ENCODE peak calls at places on chromosomes 5 and 9, in six cellular contexts. L is left ventricle myocardium inferior, U is iPS DF 6.9, N is right cardiac atrium, S is mucosa of descending colon, F is cardiac fibroblast. W is an unnamed sample.

GRCh38 chr5:103934303-103934702 is 371.7 kb upstream of the NUDT12 start:
- DNase-seq in L (no peak), F (no peak), S (no peak), U (no peak), N (no peak), W (no peak)

GRCh38 chr9:29043070-29043469 is 1469.8 kb upstream of the C9orf72 start:
- DNase-seq in S (no peak), F (no peak), U (no peak), L (no peak), N (no peak), W (no peak)

GRCh38 chr9:131776036-131776435 is 36.2 kb upstream of the RAPGEF1 start:
- DNase-seq in S (no peak), F (no peak), L (no peak), N (no peak), U (no peak), W (no peak)

GRCh38 chr9:93586290-93587057 is 10.1 kb downstream of the PHF2 start:
- DNase-seq in S (peak; percentile 40), U (no peak), L (peak; percentile 48), F (no peak), N (no peak), W (no peak)

GRCh38 chr5:80071510-80072021 is 36.4 kb downstream of the THBS4 start:
- DNase-seq in U (no peak), L (no peak), N (no peak), F (no peak), S (no peak), W (no peak)

GRCh38 chr5:137604348-137605095 is 105.4 kb upstream of the SPOCK1 start:
- DNase-seq in U (no peak), S (no peak), F (no peak), L (no peak), N (no peak), W (no peak)

GRCh38 chr9:107039546-107039945 is 176.6 kb downstream of the ZNF462 start:
- DNase-seq in L (no peak), S (no peak), U (no peak), F (peak; percentile 61), N (no peak), W (no peak)

GRCh38 chr5:180784497-180785097 is 18.0 kb downstream of the MGAT1 start:
- DNase-seq in S (no peak), L (peak; percentile 78), F (peak; percentile 92), U (no peak), N (peak; percentile 90), W (peak; percentile 87)

GRCh38 chr5:36569456-36569855 is 37.0 kb upstream of the SLC1A3 start:
- DNase-seq in F (peak; percentile 59), S (no peak), L (peak; percentile 37), N (peak; percentile 76), U (no peak), W (no peak)

GRCh38 chr9:103277240-103277639 is 282.1 kb downstream of the CYLC2 start:
- DNase-seq in F (no peak), S (no peak), N (no peak), U (no peak), L (no peak), W (no peak)

GRCh38 chr5:133334796-133335639 is 277.3 kb downstream of the FSTL4 start:
- DNase-seq in F (no peak), U (no peak), N (no peak), L (no peak), S (peak; percentile 31), W (no peak)

GRCh38 chr5:74839228-74839627 is 27.0 kb downstream of the FAM169A start:
- DNase-seq in S (no peak), L (no peak), N (no peak), F (no peak), U (no peak), W (no peak)

GRCh38 chr5:74864823-74865222 is 1.4 kb downstream of the FAM169A start:
- DNase-seq in U (no peak), F (peak; percentile 8), L (no peak), N (no peak), S (no peak), W (no peak)

GRCh38 chr5:73596705-73597328 is 29.2 kb upstream of the ARHGEF28 start:
- DNase-seq in N (no peak), U (peak; percentile 50), S (no peak), L (no peak), F (peak; percentile 46), W (no peak)

GRCh38 chr5:179166171-179166885 is 106.2 kb downstream of the ZNF354C start:
- DNase-seq in F (no peak), S (no peak), N (peak; percentile 53), L (no peak), U (no peak), W (no peak)

GRCh38 chr9:84187090-84187489 is 153.5 kb downstream of the SLC28A3 start:
- DNase-seq in L (no peak), S (no peak), F (no peak), N (no peak), U (no peak), W (no peak)

GRCh38 chr9:8241201-8241600 is 441.6 kb upstream of the DMAC1 start:
- DNase-seq in N (no peak), F (no peak), S (no peak), U (no peak), L (no peak), W (no peak)

GRCh38 chr5:347712-348284 is 26.3 kb downstream of the AHRR start:
- DNase-seq in F (no peak), L (no peak), S (no peak), U (no peak), N (no peak), W (no peak)
- H3K4me3 ChIP-seq in F (no peak overlapping the region), L (no peak overlapping the region), S (no peak overlapping the region), U (no peak overlapping the region), N (no peak overlapping the region), W (no peak overlapping the region)

DNA sequence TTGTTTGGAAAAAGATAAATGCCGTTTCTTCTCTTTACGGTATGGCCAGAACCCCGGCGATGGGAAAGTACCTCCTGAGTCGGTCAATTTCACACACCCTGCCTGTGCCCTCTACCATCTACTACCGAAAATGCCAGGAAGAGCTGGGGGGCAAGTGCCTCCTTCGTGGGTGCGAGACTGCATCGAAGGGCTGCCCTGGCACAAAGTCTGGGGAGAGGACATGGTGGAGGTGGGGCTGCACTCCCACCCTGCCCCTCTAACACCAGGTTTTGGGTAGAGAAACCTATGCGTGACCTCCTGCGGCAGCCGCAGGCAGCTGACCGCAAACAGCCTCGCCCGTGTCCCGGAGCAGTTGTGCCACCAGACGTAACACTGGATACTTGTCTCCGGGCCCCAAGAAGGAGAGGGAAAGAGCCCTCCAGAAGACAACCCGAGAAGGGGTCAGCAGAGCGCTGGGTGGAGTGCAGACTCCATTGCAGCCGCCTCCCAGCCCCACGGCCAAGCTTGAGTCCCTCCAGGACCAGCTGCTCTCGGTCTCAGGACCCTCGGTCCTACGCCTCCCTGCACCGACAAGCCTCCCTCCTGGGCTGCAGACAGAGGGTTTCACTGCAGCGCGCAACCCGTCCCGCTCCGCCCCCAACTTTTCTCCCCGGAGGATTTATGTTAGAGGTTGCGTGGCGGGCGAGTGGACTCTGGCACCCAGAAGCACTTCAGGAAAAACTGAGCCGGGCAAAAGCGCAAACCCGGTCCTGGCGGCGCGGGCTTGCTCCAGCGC is 823 bp upstream of the PRDM6 start:
- DNase-seq in U (no peak), F (no peak), S (no peak), L (no peak), N (peak; percentile 58), W (no peak)
- H3K4me3 ChIP-seq in U (peak overlapping the region; percentile 76), F (peak overlapping the region; percentile 60), S (no peak overlapping the region), L (peak overlapping the region; percentile 77), N (peak overlapping the region; percentile 81), W (peak overlapping the region; percentile 67)

GRCh38 chr9:69188975-69189374 is 14.9 kb downstream of the TJP2 start:
- DNase-seq in U (no peak), S (no peak), N (no peak), L (no peak), F (no peak), W (no peak)

GRCh38 chr9:69184266-69184665 is 10.2 kb downstream of the TJP2 start:
- DNase-seq in N (no peak), U (no peak), S (no peak), F (no peak), L (no peak), W (no peak)

GRCh38 chr9:69190086-69190865 is 16.2 kb downstream of the TJP2 start:
- DNase-seq in N (no peak), S (no peak), U (no peak), F (no peak), L (no peak), W (no peak)

GRCh38 chr9:69190866-69191672 is 17.0 kb downstream of the TJP2 start:
- DNase-seq in U (no peak), N (no peak), L (no peak), S (no peak), F (no peak), W (peak; percentile 52)

DNA sequence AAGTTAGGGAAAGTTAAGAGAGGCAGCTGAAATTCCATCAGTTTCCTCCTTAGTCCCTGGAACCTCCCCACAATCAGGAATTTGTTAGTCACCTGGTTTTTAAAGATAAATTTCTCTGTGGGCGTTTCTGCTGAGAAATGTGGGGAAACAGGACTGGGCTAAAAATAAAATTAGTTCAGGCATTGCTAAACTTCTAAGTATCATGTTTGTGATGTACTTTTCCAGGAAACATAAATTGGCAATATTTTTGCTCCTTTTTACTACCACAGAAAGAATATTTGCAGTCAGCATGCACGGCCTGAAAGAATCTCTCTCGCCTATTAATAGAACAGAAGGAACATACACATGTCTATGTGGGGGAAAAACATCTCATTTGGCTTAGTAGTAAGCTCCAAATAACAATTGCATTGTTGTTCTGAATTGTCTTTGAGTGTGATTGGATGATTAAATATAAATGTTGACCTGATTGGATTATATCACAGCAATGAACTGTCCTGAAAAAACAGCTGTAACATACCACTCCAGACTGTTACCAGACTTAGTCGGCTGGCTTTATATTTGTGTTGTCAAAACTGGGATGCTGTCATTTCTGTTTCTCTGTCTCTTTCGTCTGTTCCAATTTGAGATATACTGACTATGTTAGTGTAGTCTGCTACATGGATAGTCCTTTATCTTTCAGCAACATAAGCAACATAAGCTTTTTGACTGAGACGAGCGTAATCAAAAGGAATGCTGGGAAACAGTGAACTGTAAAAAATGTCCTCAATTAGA is 12.9 kb downstream of the TJP2 start:
- DNase-seq in S (no peak), F (peak; percentile 65), N (no peak), U (no peak), L (no peak), W (peak; percentile 79)
- H3K4me3 ChIP-seq in S (no peak overlapping the region), F (peak overlapping the region; percentile 4), N (no peak overlapping the region), U (no peak overlapping the region), L (peak overlapping the region; percentile 23), W (no peak overlapping the region)

GRCh38 chr9:5355817-5356216 is 16.1 kb upstream of the RLN1 start:
- DNase-seq in U (no peak), N (no peak), S (no peak), F (no peak), L (no peak), W (no peak)

GRCh38 chr9:5361326-5362005 is 21.8 kb upstream of the RLN1 start:
- DNase-seq in L (no peak), S (no peak), F (no peak), U (no peak), N (no peak), W (no peak)

GRCh38 chr9:5364294-5364990 is 24.8 kb upstream of the RLN1 start:
- DNase-seq in U (no peak), L (no peak), N (no peak), F (peak; percentile 47), S (no peak), W (no peak)

GRCh38 chr9:5357431-5358105 is 17.9 kb upstream of the RLN1 start:
- DNase-seq in F (no peak), U (no peak), L (no peak), S (no peak), N (no peak), W (no peak)

DNA sequence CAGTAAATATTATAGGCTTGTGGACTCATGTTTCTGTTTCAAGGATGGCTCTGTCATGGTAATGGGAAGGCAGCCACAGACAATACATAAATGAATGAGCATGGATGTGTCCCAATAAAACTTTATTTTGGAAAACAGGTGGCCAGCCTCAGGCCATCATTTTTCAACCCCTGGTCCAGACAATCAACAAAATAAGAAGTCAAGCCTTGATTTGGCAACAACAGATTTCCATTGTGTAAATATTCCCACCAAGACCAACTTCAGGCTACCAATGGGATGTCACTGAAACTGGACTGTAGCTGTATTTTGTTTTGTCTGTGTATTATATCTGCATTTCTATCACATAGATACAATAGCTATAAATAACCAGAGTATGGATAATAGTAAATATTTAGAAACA is 20.7 kb upstream of the RLN1 start:
- DNase-seq in L (no peak), F (no peak), N (no peak), S (no peak), U (no peak), W (no peak)
- H3K4me3 ChIP-seq in L (no peak overlapping the region), F (no peak overlapping the region), N (no peak overlapping the region), S (no peak overlapping the region), U (no peak overlapping the region), W (no peak overlapping the region)

W was measured in fibroblast of villous mesenchyme.